ENCODE peak calls at places on chromosome 12, in four cellular contexts. S, R, G and O are unnamed samples.

GRCh38 chr12:3944620-3945019 is 71.4 kb upstream of the PARP11 start:
- DNase-seq in S (no peak), R (no peak), G (no peak), O (no peak)

GRCh38 chr12:28872654-28873268 is 276.3 kb upstream of the FAR2 start:
- DNase-seq in S (peak; percentile 70), R (no peak), G (peak; percentile 67), O (peak; percentile 42)

GRCh38 chr12:80472912-80473500 is 29.0 kb downstream of the PTPRQ start:
- DNase-seq in S (no peak), R (no peak), G (peak; percentile 81), O (no peak)

GRCh38 chr12:58346032-58346632 is 404.8 kb downstream of the ATP23 start:
- DNase-seq in S (no peak), R (no peak), G (peak; percentile 62), O (no peak)

GRCh38 chr12:41681898-41682297 is 462.8 kb downstream of the GXYLT1 start:
- DNase-seq in S (no peak), R (no peak), G (no peak), O (no peak)

GRCh38 chr12:78403136-78403535 is 461.4 kb upstream of the SYT1 start:
- DNase-seq in S (no peak), R (no peak), G (peak; percentile 47), O (no peak)

GRCh38 chr12:62191747-62192485 is 68.3 kb upstream of the USP15 start:
- DNase-seq in S (peak; percentile 19), R (no peak), G (no peak), O (no peak)

GRCh38 chr12:108691995-108692808 is 39.1 kb downstream of the CORO1C start:
- DNase-seq in S (no peak), R (no peak), G (peak; percentile 34), O (peak; percentile 30)

GRCh38 chr12:9041321-9041720 is 52.0 kb downstream of the KLRG1 start:
- DNase-seq in S (no peak), R (no peak), G (peak; percentile 17), O (no peak)

GRCh38 chr12:132407525-132407924 is 78.1 kb upstream of the GALNT9 start:
- DNase-seq in S (peak; percentile 34), R (no peak), G (no peak), O (no peak)

GRCh38 chr12:16626991-16627390 is 21.0 kb upstream of the LMO3 start:
- DNase-seq in S (no peak), R (no peak), G (no peak), O (no peak)

GRCh38 chr12:22738945-22739344 is 114.0 kb downstream of the ETNK1 start:
- DNase-seq in S (no peak), R (no peak), G (no peak), O (no peak)

GRCh38 chr12:79174656-79175055 is 310.1 kb downstream of the SYT1 start:
- DNase-seq in S (no peak), R (no peak), G (peak; percentile 77), O (no peak)

GRCh38 chr12:132230381-132230780 is 86.1 kb downstream of the NOC4L start:
- DNase-seq in S (no peak), R (no peak), G (no peak), O (no peak)

GRCh38 chr12:58804749-58805148 is 115.6 kb downstream of the LRIG3 start:
- DNase-seq in S (no peak), R (no peak), G (no peak), O (no peak)

GRCh38 chr12:44295958-44296623 is 460.2 kb downstream of the TMEM117 start:
- DNase-seq in S (no peak), R (no peak), G (no peak), O (no peak)

GRCh38 chr12:50353869-50354593 is 42.4 kb downstream of the FAM186A start:
- DNase-seq in S (no peak), R (no peak), G (peak; percentile 34), O (no peak)

GRCh38 chr12:2832550-2833127 is 2.2 kb downstream of the NRIP2 start:
- DNase-seq in S (no peak), R (no peak), G (no peak), O (no peak)

GRCh38 chr12:6925239-6925542 is 2.6 kb upstream of the ATN1 start:
- DNase-seq in S (no peak), R (no peak), G (no peak), O (no peak)

GRCh38 chr12:22974865-22975264 is 349.9 kb downstream of the ETNK1 start:
- DNase-seq in S (no peak), R (no peak), G (peak; percentile 94), O (no peak)

GRCh38 chr12:113287899-113288282 is 47.0 kb downstream of the SLC8B1 start:
- DNase-seq in S (no peak), R (no peak), G (no peak), O (no peak)

GRCh38 chr12:13102481-13103195 is 829 bp downstream of the GSG1 start:
- DNase-seq in S (no peak), R (no peak), G (peak; percentile 48), O (no peak)

GRCh38 chr12:104063712-104064030 is 660 bp upstream of the HCFC2 start:
- DNase-seq in S (peak; percentile 33), R (no peak), G (peak; percentile 61), O (peak; percentile 19)

GRCh38 chr12:55718650-55719275 is 1.4 kb upstream of the RDH5 start:
- DNase-seq in S (no peak), R (no peak), G (no peak), O (no peak)

GRCh38 chr12:25719505-25719904 is 166.4 kb upstream of the LMNTD1 start:
- DNase-seq in S (no peak), R (no peak), G (peak; percentile 75), O (no peak)

GRCh38 chr12:94644622-94645021 is 5.7 kb downstream of the TMCC3 start:
- DNase-seq in S (no peak), R (no peak), G (peak; percentile 49), O (no peak)

GRCh38 chr12:102631274-102631673 is 150.9 kb upstream of the IGF1 start:
- DNase-seq in S (no peak), R (no peak), G (peak; percentile 82), O (no peak)

GRCh38 chr12:113961921-113962710 is 4.0 kb downstream of the RBM19 start:
- DNase-seq in S (no peak), R (no peak), G (peak; percentile 72), O (no peak)

GRCh38 chr12:53938276-53939140 is at the start of gene HOXC13:
- DNase-seq in S (peak; percentile 92), R (no peak), G (no peak), O (peak; percentile 38)

GRCh38 chr12:24111101-24111500 is 161.6 kb upstream of the SOX5 start:
- DNase-seq in S (no peak), R (no peak), G (peak; percentile 79), O (no peak)

DNA sequence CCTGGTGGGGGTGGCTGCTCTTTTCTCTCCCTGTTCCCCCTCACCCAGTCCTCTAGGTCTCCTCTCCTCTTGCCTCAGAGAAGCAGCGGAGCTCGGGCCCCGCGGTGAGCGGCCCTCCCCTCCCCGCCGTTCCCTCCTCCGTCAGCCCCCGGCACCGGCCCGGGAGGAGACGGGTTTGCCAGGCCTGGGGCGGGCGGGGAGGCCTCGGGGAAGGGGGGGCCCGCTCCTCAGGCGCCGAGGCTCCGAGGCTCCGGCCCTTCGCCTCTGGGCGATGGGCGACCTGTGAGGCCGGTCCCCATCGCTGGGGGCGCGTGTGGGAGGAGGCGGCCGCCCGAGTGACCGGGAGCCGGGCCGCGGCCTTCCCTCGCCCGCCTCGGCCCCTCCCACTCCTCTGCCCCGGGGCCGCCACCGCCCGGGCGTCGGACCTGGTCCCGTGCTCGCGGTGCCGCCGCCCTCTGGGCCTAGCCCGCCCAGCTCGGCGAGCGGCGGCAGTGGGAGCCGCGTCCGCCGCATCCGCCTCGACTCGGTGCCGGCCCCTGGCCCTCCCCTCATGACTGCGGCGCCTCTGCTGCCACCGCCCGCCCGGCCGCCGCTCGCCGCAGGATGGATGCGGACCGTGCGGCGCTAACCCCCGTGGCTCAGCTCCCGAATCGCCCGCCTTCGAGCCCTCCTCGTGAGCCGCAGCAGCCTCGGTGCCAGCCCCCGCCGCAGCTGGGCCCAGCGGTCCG is 458 bp downstream of the WNK1 start:
- DNase-seq in S (peak; percentile 45), R (no peak), G (peak; percentile 21), O (peak; percentile 60)
- TF ChIP-seq CTCF in S (no peak), R (peak; percentile 9), G (peak; percentile 18), O (no peak)

GRCh38 chr12:11812558-11813421 is 163.3 kb downstream of the ETV6 start:
- DNase-seq in S (no peak), R (no peak), G (peak; percentile 27), O (peak; percentile 74)
- H3K27ac ChIP-seq in S (peak overlapping the region; percentile 80), R (peak overlapping the region; percentile 76), G (peak overlapping the region; percentile 42), O (peak overlapping the region; percentile 85)

GRCh38 chr12:52280796-52281560 is 6.5 kb downstream of the KRT86 start:
- DNase-seq in S (no peak), R (peak; percentile 39), G (peak; percentile 97), O (peak; percentile 25)

GRCh38 chr12:52280319-52280795 is 5.9 kb downstream of the KRT86 start:
- DNase-seq in S (no peak), R (peak; percentile 44), G (peak; percentile 94), O (no peak)

GRCh38 chr12:52285851-52286530 is 5.3 kb downstream of the KRT81 start:
- DNase-seq in S (no peak), R (no peak), G (no peak), O (no peak)

GRCh38 chr12:52285172-52285745 is 6.1 kb downstream of the KRT81 start:
- DNase-seq in S (no peak), R (no peak), G (peak; percentile 19), O (no peak)

DNA sequence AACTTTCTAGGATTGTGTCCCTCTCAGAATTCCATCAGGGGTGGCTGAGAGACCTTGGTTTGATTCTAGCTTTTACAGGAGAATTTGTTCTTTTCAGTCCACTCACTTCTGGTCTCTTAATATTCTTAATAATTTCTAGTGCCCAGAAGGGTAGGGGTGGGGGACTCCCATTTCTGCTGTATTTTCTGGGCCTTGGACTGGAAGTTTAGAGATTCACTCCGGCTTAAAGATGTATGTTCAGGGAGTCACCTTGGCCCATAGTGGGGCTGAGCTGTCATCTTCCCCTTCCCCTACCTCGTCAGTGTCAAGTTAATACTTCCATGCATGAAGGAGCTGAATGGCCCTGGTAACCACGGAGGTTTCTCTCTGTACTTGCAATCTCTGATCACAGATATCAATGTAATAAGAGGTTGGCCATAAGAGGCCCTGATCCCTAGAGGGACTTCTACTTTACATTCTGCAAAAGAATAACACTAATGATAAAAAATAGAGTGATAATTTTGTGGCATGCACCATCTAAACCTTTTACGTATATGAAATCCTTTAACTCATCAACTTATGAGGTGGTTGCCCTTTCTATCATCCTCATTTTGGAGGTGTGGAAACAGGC is 6.7 kb downstream of the KRT81 start:
- DNase-seq in S (no peak), R (no peak), G (no peak), O (no peak)
- H3K4me3 ChIP-seq in S (no peak overlapping the region), R (no peak overlapping the region), G (no peak overlapping the region), O (no peak overlapping the region)

DNA sequence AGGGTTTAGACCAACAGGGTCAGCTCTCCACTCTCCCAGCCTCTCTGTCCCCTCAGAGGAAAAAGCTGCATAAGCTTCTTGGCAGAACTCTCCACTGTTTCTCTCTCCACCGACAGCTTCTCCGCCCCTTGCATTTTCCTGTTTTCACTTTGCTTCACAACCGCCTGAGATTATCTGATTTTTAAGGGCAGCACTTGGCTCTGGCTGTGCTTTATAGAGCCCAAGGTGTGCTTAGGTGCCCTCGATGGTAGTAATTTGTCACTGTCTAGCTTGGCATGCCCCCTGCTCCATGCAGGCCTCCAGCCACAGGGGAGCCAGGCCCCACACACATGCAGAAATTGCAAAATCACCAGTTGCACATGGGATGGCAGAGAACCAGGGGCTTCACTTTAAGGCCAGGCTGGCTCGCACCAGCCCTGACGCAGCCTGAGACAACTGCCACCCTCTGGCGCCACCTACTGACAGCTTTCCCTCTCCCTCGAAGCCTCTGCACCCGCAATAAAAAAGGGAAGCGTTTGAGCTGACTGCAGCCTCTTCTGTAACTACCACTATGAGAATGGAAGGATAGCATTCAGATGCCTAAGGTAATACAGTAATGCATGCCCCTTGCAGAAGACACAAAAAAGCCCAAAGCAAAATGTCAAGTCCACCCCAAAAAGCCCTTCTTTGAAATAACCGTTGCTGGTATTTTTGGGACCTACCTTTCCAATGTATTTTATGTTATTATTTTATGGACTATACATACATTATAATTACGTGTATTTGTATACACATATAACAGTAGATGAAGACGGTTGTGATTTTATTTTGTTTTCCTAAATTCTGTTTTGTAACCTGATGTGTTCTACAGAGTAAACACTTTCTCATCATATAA is 32.0 kb upstream of the RIMBP2 start:
- DNase-seq in S (peak; percentile 91), R (no peak), G (peak; percentile 43), O (peak; percentile 85)
- TF ChIP-seq CTCF in S (peak; percentile 74), R (peak; percentile 77), G (peak; percentile 73), O (peak; percentile 82)